ENCODE peak calls at places on chromosomes 13 and 19, in four cellular contexts. M, Y, L and Q are unnamed samples.

GRCh38 chr13:48904668-48905290 is 70.9 kb upstream of the FNDC3A start:
- DNase-seq in L (no peak), Y (no peak), M (no peak), Q (no peak)

GRCh38 chr13:19888799-19889198 is 25.4 kb upstream of the ZMYM5 start:
- DNase-seq in Y (no peak), L (no peak), M (peak), Q (no peak)

GRCh38 chr19:32816555-32817099 is 52.9 kb downstream of the SLC7A9 start:
- DNase-seq in L (peak), Y (no peak), M (no peak), Q (peak)

GRCh38 chr19:56839665-56840451 is 668 bp downstream of the PEG3 start:
- DNase-seq in L (no peak), M (no peak), Y (peak), Q (peak)

GRCh38 chr13:112849500-112849899 is 119.5 kb upstream of the MCF2L start:
- DNase-seq in Y (no peak), M (peak), L (no peak), Q (no peak)

GRCh38 chr19:40358773-40359172 is 10.3 kb downstream of the PLD3 start:
- DNase-seq in L (no peak), Y (no peak), M (no peak), Q (no peak)

GRCh38 chr13:95741584-95742563 is 64.9 kb downstream of the DNAJC3 start:
- DNase-seq in M (no peak), L (no peak), Y (no peak), Q (no peak)

GRCh38 chr13:101150998-101151397 is 265.3 kb downstream of the NALCN start:
- DNase-seq in L (no peak), M (peak), Y (no peak), Q (peak)

GRCh38 chr13:22175815-22176214 is 504.9 kb downstream of the FGF9 start:
- DNase-seq in Y (no peak), L (no peak), M (no peak), Q (peak)

GRCh38 chr13:33940898-33941297 is 122.9 kb downstream of the RFC3 start:
- DNase-seq in M (peak), Y (peak), L (peak), Q (peak)

GRCh38 chr13:76936736-76937135 is 11.6 kb upstream of the ACOD1 start:
- DNase-seq in M (no peak), L (no peak), Y (no peak), Q (no peak)

GRCh38 chr13:30743319-30744055 is 8.1 kb downstream of the ALOX5AP start:
- DNase-seq in Y (no peak), L (no peak), M (peak), Q (no peak)

GRCh38 chr19:14577885-14578427 is 4.9 kb upstream of the CLEC17A start:
- DNase-seq in Y (no peak), M (no peak), L (peak), Q (no peak)

DNA sequence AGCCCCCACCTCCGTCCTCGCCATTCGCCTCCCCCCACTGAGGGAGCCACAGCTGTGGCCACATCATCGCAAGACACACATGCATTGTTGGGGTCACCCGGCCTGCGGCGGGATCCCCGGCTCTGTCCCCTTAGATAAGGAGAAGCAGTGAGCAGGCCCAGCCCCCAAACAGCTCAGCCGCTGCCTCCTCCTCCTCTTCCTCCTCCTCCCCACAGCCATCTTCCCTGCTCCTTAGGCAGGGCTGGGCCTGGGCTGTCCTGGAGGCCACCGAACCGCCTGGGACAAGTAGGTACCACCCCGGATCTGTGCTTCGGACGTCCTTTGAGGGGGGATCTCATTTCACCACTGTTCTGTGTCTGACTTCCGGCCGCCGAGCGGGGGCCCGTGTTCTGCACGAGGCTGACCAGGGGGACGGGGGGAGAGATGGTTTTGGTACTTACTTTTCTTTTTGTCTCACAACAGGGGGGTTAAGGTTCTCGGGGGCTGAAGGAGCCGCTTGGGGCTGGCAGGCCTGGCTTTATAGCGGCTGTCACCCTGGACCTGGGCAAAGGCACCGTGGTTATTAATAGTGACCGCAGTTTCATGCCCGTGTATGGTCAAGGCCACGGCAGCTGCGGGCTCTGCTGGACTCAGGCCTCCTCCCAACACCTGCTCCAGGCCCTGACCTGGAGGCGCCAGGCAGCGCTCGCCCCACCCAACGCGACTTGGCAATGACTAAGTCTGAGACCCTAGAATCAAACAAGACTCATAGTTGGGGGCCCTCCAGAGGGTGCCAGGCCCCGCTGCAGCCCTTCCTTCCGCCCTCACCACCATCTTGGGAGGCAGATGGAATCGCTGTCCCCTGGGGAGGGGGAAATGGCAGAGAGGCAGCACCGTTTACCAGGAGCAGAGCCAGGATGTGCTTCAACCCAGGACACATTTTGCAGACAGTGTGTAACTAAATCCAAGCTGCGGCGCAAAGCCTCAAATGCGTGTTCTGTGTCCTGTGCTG is 18.3 kb downstream of the NMRK2 start:
- DNase-seq in M (no peak), L (no peak), Y (no peak), Q (no peak)
- H3K9ac ChIP-seq in M (no peak), L (no peak), Y (peak), Q (no peak)

DNA sequence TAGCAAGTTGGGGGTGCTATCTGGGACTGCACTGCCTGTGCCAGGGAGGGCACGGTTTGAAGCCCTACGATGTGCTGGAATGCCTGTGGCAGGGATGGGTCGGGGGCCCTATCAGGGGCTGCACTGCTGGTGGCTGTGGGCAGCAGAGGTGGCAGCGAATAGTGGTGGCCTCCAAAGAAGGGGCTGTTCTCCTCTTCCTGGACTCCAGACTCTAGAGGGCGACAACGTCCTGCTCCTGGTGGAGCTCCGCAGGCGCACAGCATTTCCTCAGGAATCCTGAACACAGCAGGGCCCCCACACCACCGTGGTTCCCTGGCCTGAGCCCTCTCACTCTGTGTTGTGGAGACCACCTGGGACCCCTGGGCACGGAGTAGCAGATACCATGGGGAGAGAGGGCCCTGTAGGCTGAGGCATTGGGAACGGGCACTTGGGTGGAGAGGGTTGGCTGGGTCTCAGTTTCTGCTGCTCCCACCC is 145.6 kb downstream of the TNFRSF19 start:
- DNase-seq in L (peak), Y (no peak), M (no peak), Q (peak)
- H2BK15ac ChIP-seq in L (no peak), Y (no peak), M (peak), Q (no peak)

GRCh38 chr13:43033038-43033437 is 9.7 kb downstream of the DNAJC15 start:
- DNase-seq in L (no peak), M (no peak), Y (no peak), Q (no peak)

GRCh38 chr13:43026262-43026661 is 2.9 kb downstream of the DNAJC15 start:
- DNase-seq in L (no peak), M (no peak), Y (no peak), Q (no peak)

GRCh38 chr13:43036386-43037220 is 13.2 kb downstream of the DNAJC15 start:
- DNase-seq in Y (no peak), M (no peak), L (peak), Q (peak)

GRCh38 chr13:43030548-43030947 is 7.2 kb downstream of the DNAJC15 start:
- DNase-seq in L (no peak), M (no peak), Y (no peak), Q (no peak)

GRCh38 chr13:43031881-43032280 is 8.5 kb downstream of the DNAJC15 start:
- DNase-seq in M (no peak), Y (no peak), L (no peak), Q (no peak)
- H3K9ac ChIP-seq in M (no peak), Y (no peak), L (no peak), Q (no peak)

GRCh38 chr19:1673645-1674292 is 21.4 kb upstream of the TCF3 start:
- DNase-seq in L (peak), Y (no peak), M (no peak), Q (no peak)
- H2BK15ac ChIP-seq in L (no peak), Y (no peak), M (no peak), Q (no peak)

GRCh38 chr19:49915271-49915670 is 13.7 kb upstream of the ATF5 start:
- DNase-seq in L (no peak), M (no peak), Y (no peak), Q (no peak)

GRCh38 chr19:49918089-49918488 is 10.9 kb upstream of the ATF5 start:
- DNase-seq in L (no peak), Y (no peak), M (no peak), Q (no peak)

GRCh38 chr19:49913720-49914119 is 15.3 kb upstream of the ATF5 start:
- DNase-seq in M (no peak), L (no peak), Y (no peak), Q (no peak)

GRCh38 chr19:49920624-49921363 is 8.2 kb upstream of the ATF5 start:
- DNase-seq in M (no peak), Y (no peak), L (no peak), Q (no peak)

DNA sequence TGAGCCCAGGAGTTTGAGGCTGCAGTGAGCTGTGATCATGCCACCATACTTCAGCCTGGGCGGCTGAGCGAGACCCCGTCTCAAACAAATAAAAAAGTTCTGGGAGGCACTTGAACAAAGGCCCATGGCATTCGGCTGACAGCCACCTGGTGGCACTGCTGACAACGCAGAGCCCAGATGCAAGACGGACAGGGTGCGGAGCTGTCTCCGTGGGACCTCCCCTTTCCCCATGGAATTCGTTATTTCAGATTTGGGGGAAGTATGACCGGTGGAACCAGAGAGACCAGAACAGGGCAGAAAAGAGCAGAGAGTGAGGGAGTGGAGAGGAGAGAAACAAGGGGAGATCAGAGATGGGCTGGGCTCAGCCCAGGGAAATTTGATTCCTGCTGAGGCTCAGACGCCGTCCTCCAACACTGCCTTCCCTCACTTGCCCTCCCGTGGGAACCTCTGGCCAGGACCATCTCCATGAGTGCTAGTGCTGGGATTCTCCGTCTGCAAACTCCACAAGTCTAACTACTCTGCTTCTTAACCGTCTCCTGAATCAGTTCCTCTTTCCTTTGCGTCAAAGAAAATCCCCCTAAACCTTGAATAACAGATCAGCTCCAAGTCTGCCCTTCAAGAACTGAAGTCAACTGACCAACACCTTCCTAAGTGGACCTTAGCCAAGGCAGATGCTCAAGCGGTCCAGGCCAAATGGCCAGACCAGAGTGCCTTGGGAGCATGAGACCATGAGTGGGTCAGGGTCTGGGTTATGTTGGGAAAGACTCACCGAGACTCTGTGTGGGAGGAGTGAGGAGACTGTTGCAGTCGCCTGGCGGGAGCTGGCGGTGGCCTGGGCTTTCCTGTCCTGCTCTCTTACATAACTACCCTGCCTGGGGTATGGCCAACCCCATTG is 11.9 kb upstream of the ATF5 start:
- DNase-seq in M (no peak), L (peak), Y (no peak), Q (peak)
- H3K9ac ChIP-seq in M (no peak), L (no peak), Y (no peak), Q (no peak)

GRCh38 chr19:6092329-6093286 is 17.7 kb downstream of the RFX2 start:
- DNase-seq in L (peak), M (peak), Y (peak), Q (peak)
- H2BK15ac ChIP-seq in L (no peak), M (peak), Y (no peak), Q (no peak)